ENCODE peak calls at places on chromosome 18, in five cellular contexts. S is adrenal gland; U is B cell; V is foreskin fibroblast; W is activated T-helper 1 cell treated with anti-CD3 and anti-CD28 coated beads, Interleukin-12 subunit alpha, Interleukin-12 subunit beta, Interleukin-2, Interleukin-4 antibody, amounts not matched to agents 30 ng/mL and 10 ng/mL and 1 ng/mL, durations not matched to agents 14 hours and 24 hours and 36 hours. Y is an unnamed sample.

GRCh38 chr18:58324824-58325520 is 280.9 kb downstream of the NEDD4L start:
- DNase-seq in S (no peak), U (no peak), V (no peak), W (no peak), Y (no peak)

GRCh38 chr18:25132786-25133496 is 219.0 kb downstream of the ZNF521 start:
- DNase-seq in S (no peak), U (no peak), V (no peak), W (no peak), Y (no peak)

GRCh38 chr18:58967643-58968291 is 103.1 kb downstream of the ZNF532 start:
- DNase-seq in S (no peak), U (no peak), V (peak), W (no peak), Y (no peak)

GRCh38 chr18:13375302-13376255 is 157.0 kb downstream of the LDLRAD4 start:
- DNase-seq in S (peak), U (no peak), V (peak), W (peak), Y (no peak)

GRCh38 chr18:71398530-71398929 is 1109.7 kb downstream of the SOCS6 start:
- DNase-seq in S (no peak), U (no peak), V (no peak), W (no peak), Y (no peak)

GRCh38 chr18:79634593-79634992 is 45.0 kb upstream of the CTDP1 start:
- DNase-seq in S (no peak), U (no peak), V (no peak), W (no peak), Y (no peak)

GRCh38 chr18:29840101-29840500 is 1202.4 kb downstream of the DSC3 start:
- DNase-seq in S (no peak), U (no peak), V (peak), W (no peak), Y (no peak)

GRCh38 chr18:77165489-77166415 is 33.2 kb upstream of the MBP start:
- DNase-seq in S (no peak), U (no peak), V (peak), W (no peak), Y (no peak)

GRCh38 chr18:76452357-76452756 is 42.7 kb downstream of the ZNF516 start:
- DNase-seq in S (no peak), U (no peak), V (no peak), W (no peak), Y (no peak)

GRCh38 chr18:57727952-57728807 is 74.9 kb downstream of the ATP8B1 start:
- DNase-seq in S (no peak), U (no peak), V (no peak), W (no peak), Y (no peak)

GRCh38 chr18:44464401-44465185 is 216.1 kb upstream of the SETBP1 start:
- DNase-seq in S (no peak), U (no peak), V (peak), W (no peak), Y (no peak)